ENCODE peak calls at places on chromosomes 16 and 17, in five cellular contexts. I, S, Q, X and M are unnamed samples. For H3K4me1, the result is how much of the 10 kb centered on the place peaks cover.

GRCh38 chr16:22326771-22327445 is 29.7 kb downstream of the POLR3E start:
- DNase-seq in I (no peak), X (no peak), S (no peak), Q (no peak), M (no peak)

GRCh38 chr17:50346313-50347086 is 574 bp downstream of the XYLT2 start:
- DNase-seq in Q (peak), X (no peak), I (no peak), S (no peak), M (peak)

GRCh38 chr17:4811471-4811870 is 4.5 kb downstream of the PLD2 start:
- DNase-seq in I (no peak), S (no peak), Q (no peak), X (no peak), M (no peak)

GRCh38 chr17:13883659-13884058 is 185.6 kb upstream of the COX10 start:
- DNase-seq in S (no peak), Q (no peak), I (no peak), X (no peak), M (no peak)

GRCh38 chr17:75364078-75364477 is 41.4 kb downstream of the GRB2 start:
- DNase-seq in X (no peak), Q (no peak), I (peak), S (no peak), M (no peak)

GRCh38 chr16:77564791-77565390 is 130.1 kb upstream of the ADAMTS18 start:
- DNase-seq in I (peak), S (no peak), X (no peak), Q (no peak), M (no peak)

GRCh38 chr17:76948726-76949342 is 80.6 kb downstream of the MGAT5B start:
- DNase-seq in Q (no peak), S (no peak), X (no peak), I (no peak), M (no peak)

GRCh38 chr17:29444589-29444988 is 54.4 kb downstream of the TAOK1 start:
- DNase-seq in S (no peak), Q (no peak), X (no peak), I (peak), M (no peak)

GRCh38 chr16:73064227-73064995 is 16.5 kb upstream of the ZFHX3 start:
- DNase-seq in Q (no peak), X (peak), S (no peak), I (peak), M (no peak)

GRCh38 chr17:64032081-64032480 is 11.6 kb upstream of the ICAM2 start:
- DNase-seq in I (peak), Q (no peak), S (no peak), X (no peak), M (no peak)

GRCh38 chr16:70761656-70762055 is 39.3 kb downstream of the VAC14 start:
- DNase-seq in X (no peak), S (no peak), I (no peak), Q (no peak), M (no peak)

GRCh38 chr17:40562841-40563370 is 2.4 kb downstream of the CCR7 start:
- DNase-seq in Q (no peak), S (no peak), I (no peak), X (no peak), M (no peak)

GRCh38 chr16:20519231-20519630 is 56.9 kb downstream of the ACSM2B start:
- DNase-seq in I (no peak), Q (no peak), S (no peak), X (no peak), M (no peak)

GRCh38 chr16:685967-686366 is 1.8 kb upstream of the JMJD8 start:
- DNase-seq in X (no peak), Q (no peak), S (no peak), I (peak), M (peak)

GRCh38 chr17:80247561-80247960 is 13.1 kb upstream of the RNF213 start:
- DNase-seq in S (no peak), I (no peak), X (no peak), Q (no peak), M (no peak)

GRCh38 chr17:4542003-4542725 is 13.0 kb downstream of the MYBBP1A start:
- DNase-seq in Q (no peak), S (no peak), X (no peak), I (no peak), M (no peak)

GRCh38 chr16:80924372-80924978 is 82.2 kb downstream of the CMC2 start:
- DNase-seq in X (peak), I (peak), S (no peak), Q (no peak), M (peak)

GRCh38 chr17:9763643-9764042 is 27.7 kb downstream of the DHRS7C start:
- DNase-seq in I (no peak), S (no peak), Q (no peak), X (no peak), M (no peak)

GRCh38 chr17:27332485-27333409 is 38.8 kb downstream of the WSB1 start:
- DNase-seq in Q (peak), I (peak), S (peak), X (peak), M (peak)

GRCh38 chr17:50945779-50946222 is 79.6 kb upstream of the TOB1 start:
- DNase-seq in X (no peak), Q (no peak), I (no peak), S (no peak), M (no peak)

GRCh38 chr16:65409505-65409904 is 287.6 kb upstream of the CDH11 start:
- DNase-seq in X (no peak), I (peak), Q (no peak), S (no peak), M (no peak)

GRCh38 chr16:71337631-71338030 is 20.9 kb upstream of the CALB2 start:
- DNase-seq in X (no peak), S (no peak), I (no peak), Q (no peak), M (no peak)

GRCh38 chr17:41556931-41557330 is 14.9 kb downstream of the KRT9 start:
- DNase-seq in I (no peak), X (no peak), Q (no peak), S (no peak), M (no peak)

GRCh38 chr17:48310748-48311213 is 119.2 kb downstream of the SKAP1 start:
- DNase-seq in Q (no peak), X (no peak), S (no peak), I (no peak), M (no peak)

GRCh38 chr16:10180771-10181163 is 1.5 kb downstream of the GRIN2A start:
- DNase-seq in X (peak), Q (peak), I (no peak), S (no peak), M (peak)

GRCh38 chr16:12145918-12146317 is 169.4 kb downstream of the SNX29 start:
- DNase-seq in I (peak), S (no peak), Q (no peak), X (no peak), M (no peak)
- H3K4me1 ChIP-seq in I (under half), S (under half), Q (under half), X (under half), M (under half)

GRCh38 chr16:2471016-2471652 is at the start of gene NTN3:
- DNase-seq in S (no peak), X (peak), Q (no peak), I (no peak), M (no peak)

GRCh38 chr16:2473425-2473926 is 1.5 kb upstream of the TBC1D24 start:
- DNase-seq in Q (no peak), S (no peak), I (no peak), X (peak), M (no peak)

GRCh38 chr16:2472885-2473284 is 1.8 kb downstream of the NTN3 start:
- DNase-seq in S (no peak), I (no peak), Q (no peak), X (no peak), M (no peak)

GRCh38 chr16:2471653-2472487 is 773 bp downstream of the NTN3 start:
- DNase-seq in X (no peak), S (no peak), I (no peak), Q (no peak), M (no peak)

DNA sequence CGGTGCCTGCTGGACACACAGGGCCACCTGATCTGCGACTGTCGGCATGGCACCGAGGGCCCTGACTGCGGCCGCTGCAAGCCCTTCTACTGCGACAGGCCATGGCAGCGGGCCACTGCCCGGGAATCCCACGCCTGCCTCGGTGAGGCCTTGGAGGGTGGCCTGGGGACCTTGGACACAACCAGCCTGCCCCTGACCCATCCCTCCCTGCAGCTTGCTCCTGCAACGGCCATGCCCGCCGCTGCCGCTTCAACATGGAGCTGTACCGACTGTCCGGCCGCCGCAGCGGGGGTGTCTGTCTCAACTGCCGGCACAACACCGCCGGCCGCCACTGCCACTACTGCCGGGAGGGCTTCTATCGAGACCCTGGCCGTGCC is 1.4 kb downstream of the NTN3 start:
- DNase-seq in Q (no peak), X (no peak), I (no peak), S (no peak), M (no peak)
- TF ChIP-seq CTCF in Q (no peak), X (no peak), I (no peak), S (no peak), M (no peak)

GRCh38 chr17:57410169-57410568 is 153.8 kb downstream of the MSI2 start:
- DNase-seq in Q (no peak), X (no peak), I (no peak), S (no peak), M (no peak)
- H3K4me1 ChIP-seq in Q (under half), X (half or more), I (under half), S (under half), M (under half)

GRCh38 chr16:75151798-75152197 is 3.5 kb downstream of the ZFP1 start:
- DNase-seq in X (no peak), S (no peak), Q (no peak), I (no peak), M (no peak)

GRCh38 chr16:75152635-75153034 is 4.3 kb downstream of the ZFP1 start:
- DNase-seq in Q (no peak), I (no peak), S (no peak), X (no peak), M (no peak)

GRCh38 chr16:75147968-75148310 is 385 bp upstream of the ZFP1 start:
- DNase-seq in X (no peak), I (no peak), Q (no peak), S (no peak), M (no peak)

DNA sequence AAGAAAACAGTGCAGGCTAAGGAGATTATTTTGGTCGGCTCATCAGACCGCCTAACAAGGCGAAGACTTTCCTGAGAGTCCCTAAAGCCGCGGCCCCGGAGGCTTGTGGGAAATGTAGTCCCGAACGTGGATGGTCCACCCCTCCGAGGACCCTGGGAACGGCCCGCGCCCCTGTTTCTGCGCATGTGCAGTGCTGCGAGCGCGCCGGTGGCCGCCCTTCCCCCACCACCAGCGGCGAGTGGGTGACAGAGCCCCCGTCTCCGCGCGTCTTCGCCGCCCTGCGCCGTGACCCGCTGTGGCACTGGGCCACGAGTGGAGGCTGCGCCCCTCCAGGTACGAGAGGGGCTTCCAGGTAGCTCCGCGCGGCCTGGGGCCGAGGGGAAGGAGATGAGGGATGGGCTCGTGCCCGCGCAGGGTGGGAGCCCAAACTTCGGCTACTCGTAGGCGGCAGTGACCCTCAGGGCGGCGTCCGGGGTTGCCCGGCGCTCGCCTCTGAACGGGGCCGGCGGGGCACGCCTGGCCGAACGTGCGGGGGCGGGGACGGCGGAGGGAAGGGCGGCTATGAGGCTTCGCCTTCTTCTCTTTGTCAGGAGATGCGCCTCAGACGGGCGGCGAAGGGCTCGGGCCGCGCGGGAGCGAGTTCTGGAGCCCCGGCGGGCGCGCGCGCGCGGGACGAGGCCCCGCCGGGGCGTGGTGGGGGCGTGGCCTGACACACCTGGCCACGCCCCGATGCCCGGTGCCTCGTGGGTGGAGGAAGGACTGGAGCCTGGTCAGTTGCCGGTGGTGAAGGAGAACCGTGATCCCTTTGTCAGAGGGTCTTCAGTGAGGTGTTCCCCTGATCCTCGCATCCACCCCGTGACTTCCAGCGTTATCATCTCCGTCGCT is at the start of gene ZFP1:
- DNase-seq in X (peak), I (peak), Q (peak), S (peak), M (peak)
- TF ChIP-seq CTCF in X (no peak), I (no peak), Q (no peak), S (no peak), M (no peak)

DNA sequence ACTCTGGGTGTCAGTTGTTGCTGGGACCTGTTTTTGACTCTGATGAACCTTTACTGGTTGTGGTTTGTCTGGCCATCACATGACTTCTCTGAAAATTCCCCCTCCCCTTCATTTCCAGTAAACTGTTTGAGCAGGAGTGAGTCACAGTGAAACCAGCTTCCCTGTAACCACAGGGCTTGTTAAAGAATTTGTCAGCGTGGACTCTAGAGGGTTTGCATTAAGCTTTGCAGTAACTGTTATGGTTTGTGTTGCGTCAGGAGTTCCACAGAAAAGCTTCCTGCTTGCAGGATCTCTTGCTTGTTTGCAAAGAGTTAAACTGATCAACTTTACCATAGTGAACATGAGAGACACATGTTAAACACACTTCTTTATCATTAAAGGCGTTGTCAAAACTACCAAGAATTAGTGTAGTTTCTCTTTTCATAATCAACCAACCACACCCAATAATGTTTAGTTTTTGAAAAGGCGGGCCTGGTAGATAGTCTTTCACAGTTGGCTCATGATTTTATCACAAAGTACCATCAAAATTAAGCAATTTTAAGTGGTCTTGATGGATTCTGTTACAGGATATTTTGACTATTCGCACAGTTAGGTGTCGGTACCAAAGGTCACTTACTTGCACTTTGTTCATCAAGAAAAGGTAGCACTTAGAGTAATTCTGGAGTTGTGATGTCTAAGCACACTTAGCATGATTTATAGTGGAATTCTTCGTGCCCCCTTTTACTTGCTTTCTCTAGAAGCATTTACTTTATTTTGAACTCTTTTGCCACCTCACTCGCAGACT is 79.3 kb downstream of the VMP1 start:
- DNase-seq in Q (peak), I (peak), X (peak), S (peak), M (peak)
- H3K4me1 ChIP-seq in Q (under half), I (under half), X (half or more), S (under half), M (half or more)

GRCh38 chr17:74008196-74008595 is 195.3 kb upstream of the RPL38 start:
- DNase-seq in X (peak), S (no peak), I (no peak), Q (no peak), M (no peak)
- TF ChIP-seq CTCF in X (peak), S (no peak), I (no peak), Q (no peak), M (no peak)

DNA sequence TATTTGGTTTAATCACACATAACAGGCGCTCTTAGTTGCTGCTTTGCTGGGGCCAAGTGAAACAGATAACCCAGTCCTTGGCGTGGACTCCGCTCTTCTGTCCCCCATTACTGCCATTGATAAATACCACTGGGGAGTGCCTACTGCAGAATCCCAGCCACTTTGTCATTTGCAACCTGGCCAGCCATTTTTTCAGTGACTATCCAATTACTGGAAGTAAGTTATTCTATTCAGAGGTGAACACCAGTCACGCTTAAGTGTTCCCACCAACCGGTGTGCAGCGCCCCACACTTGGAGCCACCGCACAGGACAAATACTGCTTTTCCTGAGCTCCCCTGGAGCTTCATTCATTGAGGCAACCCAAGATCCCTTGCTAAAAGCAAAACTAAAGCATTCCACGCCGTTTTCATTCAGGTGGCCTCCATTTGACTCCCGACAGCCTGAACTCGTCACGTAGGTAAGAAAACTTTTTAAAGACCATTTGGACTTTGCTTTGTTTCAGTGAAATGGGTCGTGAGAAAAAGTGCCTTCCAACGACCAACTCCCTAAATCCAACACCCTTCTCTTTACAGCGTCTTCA is 1.8 kb downstream of the USP7 start:
- DNase-seq in X (no peak), Q (peak), I (no peak), S (no peak), M (no peak)
- H3K4me1 ChIP-seq in X (half or more), Q (under half), I (under half), S (half or more), M (half or more)

GRCh38 chr17:15954222-15954621 is 9.3 kb downstream of the ADORA2B start:
- DNase-seq in I (peak), Q (no peak), X (no peak), S (no peak), M (peak)
- TF ChIP-seq CTCF in I (peak), Q (no peak), X (no peak), S (no peak), M (no peak)